ENCODE peak calls at places on chromosomes 4 and X, in four cellular contexts. One of them, this sample, is unnamed.

GRCh38 chr4:14092741-14093140 is 465.2 kb upstream of the BOD1L1 start:
- DNase-seq in psoas muscle: no peak
- DNase-seq in heart left ventricle: no peak
- DNase-seq in WERI-Rb-1: no peak
- DNase-seq in this sample: no peak

GRCh38 chr4:13544556-13545393 is 467 bp upstream of the NKX3-2 start:
- DNase-seq in psoas muscle: no peak
- DNase-seq in WERI-Rb-1: peak; percentile 95
- DNase-seq in heart left ventricle: peak; percentile 56
- DNase-seq in this sample: peak; percentile 86

GRCh38 chrX:153590961-153591956 is 7.7 kb downstream of the CCNQ start:
- DNase-seq in heart left ventricle: no peak
- DNase-seq in psoas muscle: no peak
- DNase-seq in WERI-Rb-1: no peak
- DNase-seq in this sample: no peak

GRCh38 chr4:38366451-38366850 is 297.5 kb upstream of the KLF3 start:
- DNase-seq in psoas muscle: no peak
- DNase-seq in WERI-Rb-1: no peak
- DNase-seq in heart left ventricle: no peak
- DNase-seq in this sample: peak; percentile 52

GRCh38 chr4:54625391-54625790 is 32.4 kb upstream of the KIT start:
- DNase-seq in WERI-Rb-1: no peak
- DNase-seq in heart left ventricle: no peak
- DNase-seq in psoas muscle: no peak
- DNase-seq in this sample: no peak

GRCh38 chr4:184993243-184993642 is 25.0 kb upstream of the HELT start:
- DNase-seq in WERI-Rb-1: no peak
- DNase-seq in psoas muscle: no peak
- DNase-seq in heart left ventricle: no peak
- DNase-seq in this sample: no peak

GRCh38 chrX:39513836-39514235 is 583.9 kb downstream of the BCOR start:
- DNase-seq in psoas muscle: no peak
- DNase-seq in heart left ventricle: no peak
- DNase-seq in WERI-Rb-1: no peak
- DNase-seq in this sample: no peak

GRCh38 chrX:46407753-46408130 is 137.5 kb downstream of the ZNF674 start:
- DNase-seq in WERI-Rb-1: no peak
- DNase-seq in psoas muscle: no peak
- DNase-seq in heart left ventricle: no peak
- DNase-seq in this sample: no peak

GRCh38 chr4:73575667-73576066 is 44.6 kb downstream of the RASSF6 start:
- DNase-seq in WERI-Rb-1: no peak
- DNase-seq in heart left ventricle: no peak
- DNase-seq in psoas muscle: no peak
- DNase-seq in this sample: no peak

GRCh38 chr4:38889143-38889542 is 21.5 kb downstream of the FAM114A1 start:
- DNase-seq in heart left ventricle: no peak
- DNase-seq in psoas muscle: no peak
- DNase-seq in WERI-Rb-1: no peak
- DNase-seq in this sample: no peak

GRCh38 chrX:39397561-39398200 is 596.4 kb downstream of the MID1IP1 start:
- DNase-seq in WERI-Rb-1: no peak
- DNase-seq in psoas muscle: no peak
- DNase-seq in heart left ventricle: no peak
- DNase-seq in this sample: no peak

GRCh38 chr4:3224971-3225850 is 23.7 kb upstream of the MSANTD1 start:
- DNase-seq in heart left ventricle: no peak
- DNase-seq in psoas muscle: peak; percentile 39
- DNase-seq in WERI-Rb-1: no peak
- DNase-seq in this sample: no peak

GRCh38 chrX:74537011-74537390 is 77.4 kb downstream of the RLIM start:
- DNase-seq in heart left ventricle: no peak
- DNase-seq in psoas muscle: peak; percentile 57
- DNase-seq in WERI-Rb-1: peak; percentile 29
- DNase-seq in this sample: peak; percentile 71
- H3K4me3 ChIP-seq in heart left ventricle: peak overlapping the region; percentile 54
- H3K4me3 ChIP-seq in psoas muscle: peak overlapping the region; percentile 72
- H3K4me3 ChIP-seq in WERI-Rb-1: peak overlapping the region; percentile 59
- H3K4me3 ChIP-seq in this sample: peak overlapping the region; percentile 53

GRCh38 chr4:84492737-84493091 is 6.4 kb downstream of the NKX6-1 start:
- DNase-seq in heart left ventricle: no peak
- DNase-seq in psoas muscle: no peak
- DNase-seq in WERI-Rb-1: no peak
- DNase-seq in this sample: no peak
- H3K4me3 ChIP-seq in heart left ventricle: no peak overlapping the region
- H3K4me3 ChIP-seq in psoas muscle: peak overlapping the region; percentile 37
- H3K4me3 ChIP-seq in WERI-Rb-1: peak overlapping the region; percentile 19
- H3K4me3 ChIP-seq in this sample: peak overlapping the region; percentile 36

GRCh38 chr4:997375-998071 is 4.3 kb upstream of the SLC26A1 start:
- DNase-seq in heart left ventricle: no peak
- DNase-seq in psoas muscle: no peak
- DNase-seq in WERI-Rb-1: no peak
- DNase-seq in this sample: peak; percentile 63
- H3K4me3 ChIP-seq in heart left ventricle: peak overlapping the region; percentile 29
- H3K4me3 ChIP-seq in psoas muscle: peak overlapping the region; percentile 52
- H3K4me3 ChIP-seq in WERI-Rb-1: peak overlapping the region; percentile 73
- H3K4me3 ChIP-seq in this sample: peak overlapping the region; percentile 46

GRCh38 chr4:99945718-99946345 is 586 bp downstream of the DNAJB14 start:
- DNase-seq in psoas muscle: no peak
- DNase-seq in WERI-Rb-1: no peak
- DNase-seq in heart left ventricle: no peak
- DNase-seq in this sample: no peak

GRCh38 chr4:99947608-99948007 is 1.2 kb upstream of the DNAJB14 start:
- DNase-seq in heart left ventricle: no peak
- DNase-seq in psoas muscle: no peak
- DNase-seq in WERI-Rb-1: no peak
- DNase-seq in this sample: no peak

GRCh38 chr4:99946346-99947189 is at the start of gene DNAJB14:
- DNase-seq in heart left ventricle: peak; percentile 87
- DNase-seq in psoas muscle: peak; percentile 89
- DNase-seq in WERI-Rb-1: peak; percentile 84
- DNase-seq in this sample: peak; percentile 85

GRCh38 chr4:99949034-99949998 is 759 bp downstream of the H2AZ1 start:
- DNase-seq in heart left ventricle: peak; percentile 84
- DNase-seq in psoas muscle: peak; percentile 88
- DNase-seq in WERI-Rb-1: peak; percentile 98
- DNase-seq in this sample: peak; percentile 92

GRCh38 chr4:99947190-99947578 is 766 bp upstream of the DNAJB14 start:
- DNase-seq in WERI-Rb-1: no peak
- DNase-seq in heart left ventricle: no peak
- DNase-seq in psoas muscle: no peak
- DNase-seq in this sample: no peak
- H3K4me3 ChIP-seq in WERI-Rb-1: peak overlapping the region; percentile 80
- H3K4me3 ChIP-seq in heart left ventricle: peak overlapping the region; percentile 90
- H3K4me3 ChIP-seq in psoas muscle: peak overlapping the region; percentile 77
- H3K4me3 ChIP-seq in this sample: peak overlapping the region; percentile 93

GRCh38 chr4:25029479-25030282 is 1.1 kb downstream of the LGI2 start:
- DNase-seq in WERI-Rb-1: no peak
- DNase-seq in psoas muscle: no peak
- DNase-seq in heart left ventricle: no peak
- DNase-seq in this sample: no peak
- H3K4me3 ChIP-seq in WERI-Rb-1: peak overlapping the region; percentile 65
- H3K4me3 ChIP-seq in psoas muscle: peak overlapping the region; percentile 58
- H3K4me3 ChIP-seq in heart left ventricle: peak overlapping the region; percentile 52
- H3K4me3 ChIP-seq in this sample: peak overlapping the region; percentile 97

GRCh38 chrX:41010188-41010846 is 74.9 kb upstream of the USP9X start:
- DNase-seq in psoas muscle: peak; percentile 83
- DNase-seq in WERI-Rb-1: no peak
- DNase-seq in heart left ventricle: peak; percentile 82
- DNase-seq in this sample: peak; percentile 85
- H3K4me3 ChIP-seq in psoas muscle: peak overlapping the region; percentile 53
- H3K4me3 ChIP-seq in WERI-Rb-1: no peak overlapping the region
- H3K4me3 ChIP-seq in heart left ventricle: peak overlapping the region; percentile 37
- H3K4me3 ChIP-seq in this sample: peak overlapping the region; percentile 36

GRCh38 chrX:262391-262909 is 18.7 kb upstream of the PLCXD1 start:
- DNase-seq in psoas muscle: peak; percentile 25
- DNase-seq in WERI-Rb-1: peak; percentile 6
- DNase-seq in heart left ventricle: no peak
- DNase-seq in this sample: no peak
- H3K4me3 ChIP-seq in psoas muscle: no peak overlapping the region
- H3K4me3 ChIP-seq in WERI-Rb-1: peak overlapping the region; percentile 28
- H3K4me3 ChIP-seq in heart left ventricle: no peak overlapping the region
- H3K4me3 ChIP-seq in this sample: no peak overlapping the region

GRCh38 chr4:101279377-101279871 is 67.9 kb downstream of the PPP3CA start:
- DNase-seq in WERI-Rb-1: no peak
- DNase-seq in psoas muscle: no peak
- DNase-seq in heart left ventricle: peak; percentile 66
- DNase-seq in this sample: peak; percentile 41
- H3K4me3 ChIP-seq in WERI-Rb-1: no peak overlapping the region
- H3K4me3 ChIP-seq in psoas muscle: no peak overlapping the region
- H3K4me3 ChIP-seq in heart left ventricle: no peak overlapping the region
- H3K4me3 ChIP-seq in this sample: no peak overlapping the region